ENCODE peak calls at places on chromosomes 2 and 18, in six cellular contexts. C is tibial artery, Q is AG09309, Z is GM12865, E is GM23248, A is heart left ventricle. S is an unnamed sample.

GRCh38 chr2:233791883-233792329 is 13.8 kb downstream of the MROH2A start:
- DNase-seq in A (no peak), Q (no peak), Z (no peak), E (no peak), C (no peak), S (no peak)

GRCh38 chr2:36423172-36423571 is 67.6 kb downstream of the CRIM1 start:
- DNase-seq in Q (no peak), E (no peak), C (no peak), Z (no peak), A (no peak), S (peak)

GRCh38 chr2:229254206-229254605 is 16.9 kb downstream of the PID1 start:
- DNase-seq in A (no peak), Z (no peak), C (no peak), Q (no peak), E (no peak), S (no peak)

GRCh38 chr2:163771596-163771995 is 35.8 kb upstream of the FIGN start:
- DNase-seq in A (no peak), C (no peak), Q (no peak), E (no peak), Z (no peak), S (no peak)

GRCh38 chr2:238509151-238509820 is 82.6 kb downstream of the ASB1 start:
- DNase-seq in C (peak), A (no peak), Q (no peak), E (peak), Z (no peak), S (no peak)

GRCh38 chr2:28639836-28640235 is 111.8 kb upstream of the PPP1CB start:
- DNase-seq in Q (no peak), A (no peak), C (no peak), Z (peak), E (no peak), S (no peak)

GRCh38 chr2:33583194-33583938 is 15.7 kb downstream of the FAM98A start:
- DNase-seq in Z (peak), Q (no peak), C (no peak), A (no peak), E (peak), S (peak)

GRCh38 chr18:2707559-2708168 is 52.1 kb downstream of the SMCHD1 start:
- DNase-seq in Q (no peak), C (no peak), E (no peak), Z (no peak), A (no peak), S (no peak)

GRCh38 chr2:241982711-241983570 is 113.4 kb downstream of the RTP5 start:
- DNase-seq in E (no peak), C (peak), Q (no peak), A (no peak), Z (no peak), S (no peak)

GRCh38 chr2:216017365-216017764 is 4.0 kb upstream of the MREG start:
- DNase-seq in A (no peak), C (no peak), Q (no peak), E (peak), Z (peak), S (no peak)

GRCh38 chr18:21997207-21998143 is 171.9 kb upstream of the GATA6 start:
- DNase-seq in A (no peak), Q (no peak), E (peak), Z (peak), C (no peak), S (peak)

GRCh38 chr2:132276571-132276981 is 114.8 kb upstream of the ANKRD30BL start:
- DNase-seq in E (no peak), Q (no peak), C (no peak), A (no peak), Z (no peak), S (no peak)

GRCh38 chr2:176103634-176104337 is 3.3 kb upstream of the HOXD11 start:
- DNase-seq in C (no peak), Q (no peak), A (no peak), E (peak), Z (no peak), S (no peak)

GRCh38 chr18:43590182-43590903 is 313.1 kb upstream of the SYT4 start:
- DNase-seq in E (peak), C (peak), Q (no peak), A (no peak), Z (no peak), S (no peak)

GRCh38 chr18:75524852-75525251 is 97.3 kb upstream of the SMIM21 start:
- DNase-seq in Z (no peak), A (no peak), Q (no peak), C (no peak), E (no peak), S (no peak)

GRCh38 chr2:228408529-228409227 is 227.2 kb upstream of the SPHKAP start:
- DNase-seq in Q (no peak), A (no peak), E (no peak), C (no peak), Z (no peak), S (no peak)

GRCh38 chr2:148567716-148568115 is 76.8 kb upstream of the EPC2 start:
- DNase-seq in Q (no peak), C (no peak), E (no peak), A (no peak), Z (no peak), S (no peak)

GRCh38 chr2:119005081-119005480 is 63.1 kb downstream of the MARCO start:
- DNase-seq in A (no peak), Q (no peak), C (no peak), Z (no peak), E (peak), S (no peak)

GRCh38 chr2:83069724-83070123 is 1389.4 kb downstream of the SUCLG1 start:
- DNase-seq in Z (no peak), Q (no peak), E (peak), C (no peak), A (no peak), S (peak)

GRCh38 chr18:43596106-43596712 is 318.9 kb upstream of the SYT4 start:
- DNase-seq in E (peak), C (no peak), A (no peak), Q (no peak), Z (peak), S (peak)

GRCh38 chr2:23605236-23605635 is 220.3 kb downstream of the KLHL29 start:
- DNase-seq in Q (no peak), Z (no peak), E (no peak), A (no peak), C (no peak), S (no peak)
- H3K4me3 ChIP-seq in Q (no peak), Z (no peak), E (no peak), A (no peak), C (no peak), S (no peak)

GRCh38 chr2:121595012-121595891 is 54.0 kb downstream of the CLASP1 start:
- DNase-seq in Z (no peak), E (no peak), A (no peak), C (no peak), Q (no peak), S (no peak)

GRCh38 chr2:121598087-121598486 is 51.2 kb downstream of the CLASP1 start:
- DNase-seq in Q (no peak), C (no peak), Z (peak), A (no peak), E (no peak), S (no peak)

GRCh38 chr2:121599963-121600651 is 49.2 kb downstream of the CLASP1 start:
- DNase-seq in Q (no peak), Z (peak), E (no peak), A (no peak), C (no peak), S (no peak)

GRCh38 chr2:121591199-121591598 is 58.1 kb downstream of the CLASP1 start:
- DNase-seq in Z (no peak), E (no peak), Q (no peak), A (no peak), C (no peak), S (no peak)

DNA sequence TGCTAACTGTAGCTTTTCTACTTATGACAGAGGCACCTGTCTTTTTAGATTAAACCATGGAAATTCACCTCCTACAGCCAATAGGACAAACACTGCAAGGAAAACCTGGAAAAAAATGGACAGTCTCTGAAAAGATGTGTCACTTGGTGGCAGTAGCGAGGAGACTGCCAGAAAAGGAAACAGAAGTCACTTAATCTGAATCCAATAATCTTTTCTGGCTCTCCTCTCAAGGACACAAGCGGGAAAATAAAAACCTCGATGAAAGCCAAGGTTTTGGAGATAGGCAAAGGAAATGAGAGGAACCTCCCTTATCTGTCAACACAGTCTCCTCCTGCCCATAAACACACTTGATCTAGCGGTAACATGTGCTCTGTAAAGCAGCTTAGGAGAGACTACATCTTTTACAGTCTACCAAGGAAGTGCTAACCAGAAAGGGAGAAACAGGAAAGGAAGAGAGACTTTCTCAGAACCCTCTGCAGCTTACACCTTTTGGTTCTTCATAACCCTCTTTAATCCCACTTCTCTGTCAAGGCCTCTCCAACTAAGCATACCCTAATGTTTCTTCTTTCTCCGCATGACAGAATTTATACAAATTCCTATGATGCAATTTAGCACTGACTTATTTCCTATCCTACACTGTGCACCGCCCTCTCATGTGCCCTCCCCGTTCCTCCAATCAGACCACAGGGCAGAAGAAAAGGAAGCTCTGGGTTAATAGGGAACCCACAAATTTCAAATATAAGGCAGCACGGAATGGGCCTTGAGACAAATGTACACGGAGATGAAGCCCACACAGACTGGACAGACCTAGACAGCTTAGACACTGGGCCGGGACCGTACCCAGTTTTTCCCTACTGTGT is 52.8 kb downstream of the CLASP1 start:
- DNase-seq in Z (peak), A (no peak), E (peak), Q (peak), C (no peak), S (peak)
- H3K4me3 ChIP-seq in Z (peak), A (peak), E (peak), Q (no peak), C (no peak), S (no peak)

GRCh38 chr2:55229221-55229620 is 2.9 kb downstream of the CLHC1 start:
- DNase-seq in C (no peak), E (no peak), Q (no peak), Z (no peak), A (no peak), S (no peak)

GRCh38 chr2:55232084-55232862 is at the start of the genes CLHC1 and RPS27A:
- DNase-seq in Q (peak), E (peak), A (peak), Z (peak), C (peak), S (peak)

GRCh38 chr2:55231546-55232083 is 478 bp downstream of the CLHC1 start:
- DNase-seq in C (no peak), A (no peak), E (peak), Q (no peak), Z (peak), S (no peak)

GRCh38 chr2:55228224-55228563 is 3.9 kb downstream of the CLHC1 start:
- DNase-seq in A (no peak), Z (no peak), E (no peak), C (no peak), Q (no peak), S (no peak)

DNA sequence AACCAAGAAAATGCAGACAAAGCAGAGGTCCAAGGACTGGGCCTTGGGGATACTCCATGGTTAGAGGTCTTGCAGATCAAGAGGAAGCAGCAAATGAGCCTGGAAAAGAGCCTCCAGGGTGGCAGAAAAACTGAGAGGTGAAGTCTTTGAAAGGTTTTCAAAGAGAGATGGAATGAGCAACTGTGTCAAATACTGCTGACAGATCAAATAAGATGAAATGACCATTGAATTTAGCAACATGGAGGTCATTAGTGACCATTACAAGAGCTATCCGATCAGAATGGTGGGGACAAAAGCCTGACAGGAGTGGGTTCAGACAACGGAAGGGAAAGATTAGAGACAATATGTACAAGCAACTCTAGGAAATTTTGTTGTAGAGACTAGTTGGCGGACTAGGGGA is 1.5 kb downstream of the CLHC1 start:
- DNase-seq in E (no peak), C (no peak), Q (no peak), Z (no peak), A (no peak), S (no peak)
- H3K4me3 ChIP-seq in E (no peak), C (no peak), Q (no peak), Z (no peak), A (no peak), S (no peak)

GRCh38 chr18:30674619-30675018 is 367.9 kb downstream of the DSC3 start:
- DNase-seq in Z (no peak), Q (no peak), E (no peak), A (no peak), C (no peak), S (no peak)

GRCh38 chr18:30679285-30679930 is 363.1 kb downstream of the DSC3 start:
- DNase-seq in Q (no peak), A (no peak), E (no peak), Z (no peak), C (no peak), S (no peak)

GRCh38 chr18:30675493-30675892 is 367.0 kb downstream of the DSC3 start:
- DNase-seq in Q (no peak), A (no peak), Z (no peak), E (no peak), C (no peak), S (no peak)

GRCh38 chr18:30675072-30675471 is 367.5 kb downstream of the DSC3 start:
- DNase-seq in Q (no peak), Z (no peak), C (no peak), E (no peak), A (no peak), S (no peak)

GRCh38 chr18:30675905-30676620 is 366.5 kb downstream of the DSC3 start:
- DNase-seq in C (no peak), Z (no peak), Q (no peak), E (no peak), A (no peak), S (no peak)
- H3K4me3 ChIP-seq in C (no peak), Z (no peak), Q (no peak), E (no peak), A (no peak), S (no peak)